ENCODE peak calls at places on chromosomes 4 and X, in nine cellular contexts. One of them, this sample, is unnamed. For H3K4me1 and H3K9me3, the result is how much of the 10 kb centered on the place peaks cover.

GRCh38 chr4:147823135-147823534 is 91.2 kb downstream of the ARHGAP10 start:
- DNase-seq in CD8-positive, alpha-beta T cell: no peak
- DNase-seq in esophagus squamous epithelium: no peak
- DNase-seq in aorta: no peak
- DNase-seq in upper lobe of right lung: no peak
- DNase-seq in A549: no peak
- DNase-seq in adrenal gland: no peak
- DNase-seq in pancreas: no peak
- DNase-seq in K562: no peak
- DNase-seq in this sample: no peak

GRCh38 chrX:70762285-70762684 is 146.2 kb downstream of the TEX11 start:
- DNase-seq in pancreas: no peak
- DNase-seq in K562: no peak
- DNase-seq in adrenal gland: no peak
- DNase-seq in upper lobe of right lung: no peak
- DNase-seq in A549: no peak
- DNase-seq in CD8-positive, alpha-beta T cell: no peak
- DNase-seq in esophagus squamous epithelium: no peak
- DNase-seq in aorta: no peak
- DNase-seq in this sample: no peak

GRCh38 chrX:23195097-23195496 is 139.6 kb upstream of the PTCHD1 start:
- DNase-seq in pancreas: no peak
- DNase-seq in upper lobe of right lung: no peak
- DNase-seq in esophagus squamous epithelium: no peak
- DNase-seq in A549: no peak
- DNase-seq in K562: no peak
- DNase-seq in CD8-positive, alpha-beta T cell: no peak
- DNase-seq in aorta: no peak
- DNase-seq in adrenal gland: no peak
- DNase-seq in this sample: no peak

GRCh38 chr4:70713453-70714026 is 8.2 kb upstream of the RUFY3 start:
- DNase-seq in CD8-positive, alpha-beta T cell: no peak
- DNase-seq in aorta: no peak
- DNase-seq in K562: no peak
- DNase-seq in pancreas: no peak
- DNase-seq in A549: no peak
- DNase-seq in adrenal gland: no peak
- DNase-seq in esophagus squamous epithelium: no peak
- DNase-seq in upper lobe of right lung: no peak
- DNase-seq in this sample: no peak

GRCh38 chrX:65407157-65407626 is 127.4 kb downstream of the LAS1L start:
- DNase-seq in A549: no peak
- DNase-seq in aorta: no peak
- DNase-seq in esophagus squamous epithelium: no peak
- DNase-seq in upper lobe of right lung: no peak
- DNase-seq in CD8-positive, alpha-beta T cell: no peak
- DNase-seq in pancreas: no peak
- DNase-seq in adrenal gland: no peak
- DNase-seq in K562: no peak
- DNase-seq in this sample: no peak

GRCh38 chr4:154618708-154619315 is 6.4 kb upstream of the FGG start:
- DNase-seq in esophagus squamous epithelium: no peak
- DNase-seq in CD8-positive, alpha-beta T cell: peak
- DNase-seq in adrenal gland: no peak
- DNase-seq in K562: no peak
- DNase-seq in pancreas: peak
- DNase-seq in aorta: peak
- DNase-seq in A549: peak
- DNase-seq in upper lobe of right lung: peak
- DNase-seq in this sample: peak

GRCh38 chr4:41693629-41694028 is 54.9 kb downstream of the PHOX2B start:
- DNase-seq in pancreas: no peak
- DNase-seq in K562: no peak
- DNase-seq in A549: peak
- DNase-seq in upper lobe of right lung: no peak
- DNase-seq in aorta: no peak
- DNase-seq in CD8-positive, alpha-beta T cell: no peak
- DNase-seq in esophagus squamous epithelium: no peak
- DNase-seq in adrenal gland: no peak
- DNase-seq in this sample: no peak

GRCh38 chr4:53012738-53013137 is 150.6 kb downstream of the RASL11B start:
- DNase-seq in upper lobe of right lung: no peak
- DNase-seq in adrenal gland: no peak
- DNase-seq in CD8-positive, alpha-beta T cell: no peak
- DNase-seq in A549: no peak
- DNase-seq in pancreas: no peak
- DNase-seq in aorta: no peak
- DNase-seq in esophagus squamous epithelium: no peak
- DNase-seq in K562: no peak
- DNase-seq in this sample: no peak

GRCh38 chrX:143571521-143571920 is 54.2 kb upstream of the SPANXN3 start:
- DNase-seq in pancreas: no peak
- DNase-seq in CD8-positive, alpha-beta T cell: no peak
- DNase-seq in upper lobe of right lung: no peak
- DNase-seq in A549: no peak
- DNase-seq in adrenal gland: no peak
- DNase-seq in K562: no peak
- DNase-seq in aorta: no peak
- DNase-seq in esophagus squamous epithelium: no peak
- DNase-seq in this sample: no peak

GRCh38 chr4:2411786-2412510 is 6.5 kb downstream of the ZFYVE28 start:
- DNase-seq in pancreas: no peak
- DNase-seq in esophagus squamous epithelium: no peak
- DNase-seq in A549: no peak
- DNase-seq in adrenal gland: no peak
- DNase-seq in aorta: no peak
- DNase-seq in upper lobe of right lung: peak
- DNase-seq in K562: no peak
- DNase-seq in CD8-positive, alpha-beta T cell: peak
- DNase-seq in this sample: no peak

GRCh38 chr4:15336410-15337184 is 91.2 kb upstream of the C1QTNF7 start:
- DNase-seq in K562: no peak
- DNase-seq in CD8-positive, alpha-beta T cell: no peak
- DNase-seq in A549: no peak
- DNase-seq in esophagus squamous epithelium: no peak
- DNase-seq in upper lobe of right lung: no peak
- DNase-seq in aorta: no peak
- DNase-seq in pancreas: no peak
- DNase-seq in adrenal gland: no peak
- DNase-seq in this sample: no peak

GRCh38 chrX:471239-471638 is 84.5 kb upstream of the PPP2R3B start:
- DNase-seq in A549: no peak
- DNase-seq in pancreas: no peak
- DNase-seq in K562: no peak
- DNase-seq in adrenal gland: no peak
- DNase-seq in upper lobe of right lung: no peak
- DNase-seq in aorta: no peak
- DNase-seq in CD8-positive, alpha-beta T cell: no peak
- DNase-seq in esophagus squamous epithelium: no peak
- DNase-seq in this sample: no peak

GRCh38 chr4:118749347-118749988 is 64.3 kb downstream of the METTL14 start:
- DNase-seq in CD8-positive, alpha-beta T cell: no peak
- DNase-seq in aorta: no peak
- DNase-seq in esophagus squamous epithelium: no peak
- DNase-seq in adrenal gland: peak
- DNase-seq in K562: no peak
- DNase-seq in A549: no peak
- DNase-seq in upper lobe of right lung: no peak
- DNase-seq in pancreas: no peak
- DNase-seq in this sample: no peak

GRCh38 chrX:11239230-11239629 is 54.0 kb upstream of the AMELX start:
- DNase-seq in upper lobe of right lung: no peak
- DNase-seq in CD8-positive, alpha-beta T cell: no peak
- DNase-seq in aorta: no peak
- DNase-seq in K562: no peak
- DNase-seq in esophagus squamous epithelium: no peak
- DNase-seq in adrenal gland: no peak
- DNase-seq in A549: no peak
- DNase-seq in pancreas: no peak
- DNase-seq in this sample: no peak

GRCh38 chr4:24599275-24599674 is 14.9 kb upstream of the DHX15 start:
- DNase-seq in pancreas: no peak
- DNase-seq in esophagus squamous epithelium: no peak
- DNase-seq in CD8-positive, alpha-beta T cell: no peak
- DNase-seq in adrenal gland: no peak
- DNase-seq in aorta: no peak
- DNase-seq in upper lobe of right lung: no peak
- DNase-seq in A549: no peak
- DNase-seq in K562: no peak
- DNase-seq in this sample: no peak

GRCh38 chr4:54794033-54794432 is 136.3 kb downstream of the KIT start:
- DNase-seq in A549: no peak
- DNase-seq in esophagus squamous epithelium: no peak
- DNase-seq in pancreas: no peak
- DNase-seq in upper lobe of right lung: no peak
- DNase-seq in adrenal gland: no peak
- DNase-seq in aorta: no peak
- DNase-seq in K562: no peak
- DNase-seq in CD8-positive, alpha-beta T cell: no peak
- DNase-seq in this sample: no peak

GRCh38 chr4:20251796-20252655 is at the start of gene SLIT2:
- DNase-seq in CD8-positive, alpha-beta T cell: no peak
- DNase-seq in aorta: peak
- DNase-seq in pancreas: peak
- DNase-seq in A549: peak
- DNase-seq in esophagus squamous epithelium: no peak
- DNase-seq in K562: peak
- DNase-seq in upper lobe of right lung: peak
- DNase-seq in adrenal gland: peak
- DNase-seq in this sample: no peak

GRCh38 chrX:108130889-108131288 is 39.3 kb downstream of the ATG4A start:
- DNase-seq in upper lobe of right lung: no peak
- DNase-seq in esophagus squamous epithelium: no peak
- DNase-seq in K562: no peak
- DNase-seq in aorta: no peak
- DNase-seq in A549: no peak
- DNase-seq in CD8-positive, alpha-beta T cell: no peak
- DNase-seq in adrenal gland: no peak
- DNase-seq in pancreas: no peak
- DNase-seq in this sample: no peak

GRCh38 chrX:68686684-68687045 is 39.2 kb downstream of the STARD8 start:
- DNase-seq in aorta: peak
- DNase-seq in A549: peak
- DNase-seq in pancreas: no peak
- DNase-seq in K562: peak
- DNase-seq in adrenal gland: no peak
- DNase-seq in CD8-positive, alpha-beta T cell: no peak
- DNase-seq in upper lobe of right lung: no peak
- DNase-seq in esophagus squamous epithelium: no peak
- DNase-seq in this sample: no peak

GRCh38 chr4:169630069-169630468 is 9.7 kb downstream of the CLCN3 start:
- DNase-seq in esophagus squamous epithelium: no peak
- DNase-seq in K562: no peak
- DNase-seq in adrenal gland: no peak
- DNase-seq in A549: no peak
- DNase-seq in upper lobe of right lung: no peak
- DNase-seq in aorta: no peak
- DNase-seq in pancreas: no peak
- DNase-seq in CD8-positive, alpha-beta T cell: no peak
- DNase-seq in this sample: no peak
- H3K4me3 ChIP-seq in esophagus squamous epithelium: no peak
- H3K4me3 ChIP-seq in K562: no peak
- H3K4me3 ChIP-seq in adrenal gland: no peak
- H3K4me3 ChIP-seq in A549: no peak
- H3K4me3 ChIP-seq in upper lobe of right lung: no peak
- H3K4me3 ChIP-seq in aorta: no peak
- H3K4me3 ChIP-seq in pancreas: no peak
- H3K4me3 ChIP-seq in CD8-positive, alpha-beta T cell: no peak
- H3K4me3 ChIP-seq in this sample: no peak

GRCh38 chrX:31170792-31171191 is 99.0 kb upstream of the FTHL17 start:
- DNase-seq in adrenal gland: no peak
- DNase-seq in pancreas: no peak
- DNase-seq in A549: no peak
- DNase-seq in K562: no peak
- DNase-seq in CD8-positive, alpha-beta T cell: no peak
- DNase-seq in aorta: no peak
- DNase-seq in upper lobe of right lung: no peak
- DNase-seq in esophagus squamous epithelium: no peak
- DNase-seq in this sample: no peak
- H3K4me1 ChIP-seq in adrenal gland: under half
- H3K4me1 ChIP-seq in pancreas: under half
- H3K4me1 ChIP-seq in A549: under half
- H3K4me1 ChIP-seq in K562: under half
- H3K4me1 ChIP-seq in CD8-positive, alpha-beta T cell: under half
- H3K4me1 ChIP-seq in aorta: under half
- H3K4me1 ChIP-seq in upper lobe of right lung: under half
- H3K4me1 ChIP-seq in esophagus squamous epithelium: under half
- H3K4me1 ChIP-seq in this sample: under half

GRCh38 chr4:10893417-10893816 is 208.8 kb upstream of the CLNK start:
- DNase-seq in aorta: no peak
- DNase-seq in K562: no peak
- DNase-seq in pancreas: no peak
- DNase-seq in CD8-positive, alpha-beta T cell: no peak
- DNase-seq in adrenal gland: no peak
- DNase-seq in A549: no peak
- DNase-seq in esophagus squamous epithelium: no peak
- DNase-seq in upper lobe of right lung: no peak
- DNase-seq in this sample: no peak
- H3K9me3 ChIP-seq in aorta: under half
- H3K9me3 ChIP-seq in K562: under half
- H3K9me3 ChIP-seq in pancreas: under half
- H3K9me3 ChIP-seq in CD8-positive, alpha-beta T cell: under half
- H3K9me3 ChIP-seq in adrenal gland: under half
- H3K9me3 ChIP-seq in A549: under half
- H3K9me3 ChIP-seq in esophagus squamous epithelium: under half
- H3K9me3 ChIP-seq in upper lobe of right lung: under half
- H3K9me3 ChIP-seq in this sample: under half

GRCh38 chr4:164948943-164949342 is 28.5 kb downstream of the TRIM61 start:
- DNase-seq in K562: no peak
- DNase-seq in aorta: no peak
- DNase-seq in pancreas: no peak
- DNase-seq in adrenal gland: no peak
- DNase-seq in A549: no peak
- DNase-seq in esophagus squamous epithelium: no peak
- DNase-seq in CD8-positive, alpha-beta T cell: no peak
- DNase-seq in upper lobe of right lung: no peak
- DNase-seq in this sample: no peak

GRCh38 chr4:164952551-164952950 is 24.9 kb downstream of the TRIM61 start:
- DNase-seq in A549: no peak
- DNase-seq in adrenal gland: no peak
- DNase-seq in CD8-positive, alpha-beta T cell: no peak
- DNase-seq in pancreas: no peak
- DNase-seq in esophagus squamous epithelium: no peak
- DNase-seq in aorta: no peak
- DNase-seq in upper lobe of right lung: no peak
- DNase-seq in K562: no peak
- DNase-seq in this sample: no peak

GRCh38 chr4:164946810-164947209 is 30.6 kb downstream of the TRIM61 start:
- DNase-seq in esophagus squamous epithelium: no peak
- DNase-seq in CD8-positive, alpha-beta T cell: no peak
- DNase-seq in K562: no peak
- DNase-seq in aorta: no peak
- DNase-seq in A549: no peak
- DNase-seq in pancreas: no peak
- DNase-seq in upper lobe of right lung: no peak
- DNase-seq in adrenal gland: no peak
- DNase-seq in this sample: no peak

GRCh38 chr4:164945146-164945545 is 32.3 kb downstream of the TRIM61 start:
- DNase-seq in aorta: no peak
- DNase-seq in upper lobe of right lung: no peak
- DNase-seq in CD8-positive, alpha-beta T cell: no peak
- DNase-seq in adrenal gland: no peak
- DNase-seq in pancreas: no peak
- DNase-seq in esophagus squamous epithelium: no peak
- DNase-seq in K562: no peak
- DNase-seq in A549: no peak
- DNase-seq in this sample: no peak

GRCh38 chr4:164949448-164950118 is 27.9 kb downstream of the TRIM61 start:
- DNase-seq in CD8-positive, alpha-beta T cell: no peak
- DNase-seq in upper lobe of right lung: no peak
- DNase-seq in aorta: no peak
- DNase-seq in esophagus squamous epithelium: no peak
- DNase-seq in adrenal gland: no peak
- DNase-seq in pancreas: no peak
- DNase-seq in A549: no peak
- DNase-seq in K562: no peak
- DNase-seq in this sample: no peak
- H3K4me3 ChIP-seq in CD8-positive, alpha-beta T cell: no peak
- H3K4me3 ChIP-seq in upper lobe of right lung: no peak
- H3K4me3 ChIP-seq in aorta: no peak
- H3K4me3 ChIP-seq in esophagus squamous epithelium: no peak
- H3K4me3 ChIP-seq in adrenal gland: no peak
- H3K4me3 ChIP-seq in pancreas: no peak
- H3K4me3 ChIP-seq in A549: no peak
- H3K4me3 ChIP-seq in K562: no peak
- H3K4me3 ChIP-seq in this sample: no peak